ENCODE peak calls at places on chromosomes 2 and 18, in eight cellular contexts. C is endothelial cell of umbilical vein, L is vagina, X is PC-3, P is cardiac muscle cell, J is transverse colon, O is BJ, T is MG63. V is an unnamed sample. For H3K36me3, the result is how much of the 10 kb centered on the place peaks cover.

GRCh38 chr2:147352294-147352693 is 492.5 kb upstream of the ACVR2A start:
- DNase-seq in C (no peak), O (no peak), J (no peak), L (no peak), X (no peak), P (no peak), T (no peak), V (no peak)

GRCh38 chr2:54524236-54524991 is 68.3 kb downstream of the SPTBN1 start:
- DNase-seq in C (peak), T (no peak), J (no peak), L (no peak), X (peak), O (peak), P (peak), V (peak)

GRCh38 chr2:196249860-196250259 is 78.5 kb upstream of the STK17B start:
- DNase-seq in L (no peak), T (peak), J (peak), P (no peak), X (peak), C (no peak), O (no peak), V (no peak)

GRCh38 chr2:194870974-194871535 is 786.0 kb upstream of the SLC39A10 start:
- DNase-seq in O (no peak), L (no peak), J (no peak), T (no peak), C (no peak), P (no peak), X (no peak), V (no peak)

GRCh38 chr18:48940854-48941531 is 9.8 kb downstream of the SMAD7 start:
- DNase-seq in C (peak), T (no peak), L (no peak), X (no peak), P (no peak), J (peak), O (no peak), V (no peak)

GRCh38 chr2:11550302-11550701 is 16.5 kb downstream of the GREB1 start:
- DNase-seq in L (peak), P (no peak), X (no peak), C (no peak), O (no peak), T (no peak), J (no peak), V (no peak)

GRCh38 chr18:71370095-71370494 is 1081.2 kb downstream of the SOCS6 start:
- DNase-seq in O (no peak), X (no peak), J (no peak), P (no peak), T (no peak), L (no peak), C (no peak), V (no peak)

GRCh38 chr2:3116371-3116770 is 261.2 kb downstream of the EIPR1 start:
- DNase-seq in X (no peak), P (no peak), O (no peak), L (no peak), C (no peak), T (no peak), J (no peak), V (no peak)

GRCh38 chr2:226351711-226352110 is 447.9 kb downstream of the IRS1 start:
- DNase-seq in X (no peak), T (no peak), O (no peak), J (no peak), P (no peak), C (no peak), L (no peak), V (no peak)

GRCh38 chr2:69652206-69652605 is 8.7 kb upstream of the AAK1 start:
- DNase-seq in T (peak), J (no peak), C (no peak), P (no peak), L (no peak), X (peak), O (peak), V (peak)

GRCh38 chr2:127551221-127551930 is 15.9 kb downstream of the MYO7B start:
- DNase-seq in J (no peak), T (no peak), P (no peak), C (no peak), L (peak), O (no peak), X (no peak), V (no peak)

GRCh38 chr18:11488175-11488574 is 121.2 kb upstream of the SLC35G4 start:
- DNase-seq in T (peak), P (no peak), O (no peak), X (no peak), C (no peak), L (no peak), J (no peak), V (peak)

GRCh38 chr2:229032596-229033234 is 238.4 kb downstream of the PID1 start:
- DNase-seq in X (no peak), L (no peak), O (no peak), C (no peak), T (peak), J (no peak), P (no peak), V (no peak)

GRCh38 chr2:25358836-25359235 is 17.1 kb upstream of the DNMT3A start:
- DNase-seq in L (no peak), X (no peak), C (no peak), O (no peak), P (no peak), T (no peak), J (no peak), V (no peak)

GRCh38 chr2:218026676-218027425 is 24.1 kb upstream of the TNS1 start:
- DNase-seq in C (no peak), O (no peak), X (no peak), L (peak), P (no peak), J (no peak), T (no peak), V (no peak)

GRCh38 chr2:33526132-33526531 is 49.7 kb downstream of the RASGRP3 start:
- DNase-seq in X (no peak), J (no peak), L (no peak), P (no peak), C (peak), O (no peak), T (no peak), V (no peak)

GRCh38 chr2:232491139-232491780 is 3.6 kb upstream of the ECEL1 start:
- DNase-seq in L (no peak), O (no peak), T (no peak), C (no peak), P (no peak), J (no peak), X (no peak), V (no peak)

GRCh38 chr2:63424329-63425078 is 163.8 kb downstream of the WDPCP start:
- DNase-seq in O (no peak), P (no peak), T (no peak), C (peak), X (peak), L (no peak), J (no peak), V (peak)

DNA sequence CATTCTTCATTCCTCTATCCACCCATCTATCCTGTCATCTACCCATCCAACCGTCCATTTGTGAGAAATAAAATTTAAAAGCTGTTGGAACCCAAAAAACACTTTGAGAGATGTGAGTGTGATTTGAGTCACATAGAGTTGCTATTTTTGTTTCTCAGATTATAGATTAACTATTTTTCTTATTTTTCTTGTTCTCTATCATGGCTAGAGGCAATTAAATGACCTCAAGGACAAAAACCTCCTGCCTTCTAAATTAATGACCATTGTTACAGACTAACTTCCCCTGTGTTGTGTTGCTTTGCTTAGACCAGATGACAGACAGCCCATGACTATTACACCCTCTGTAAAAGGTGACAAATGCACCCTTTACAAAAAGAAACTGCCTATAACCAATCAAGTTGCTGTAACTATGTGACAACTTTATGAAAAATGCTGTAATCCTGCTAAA is 207.9 kb upstream of the CXCR4 start:
- DNase-seq in X (no peak), C (no peak), P (no peak), L (no peak), O (no peak), T (no peak), J (no peak), V (no peak)
- H3K36me3 ChIP-seq in X (under half), C (under half), P (under half), L (under half), O (under half), T (under half), J (under half), V (under half)

GRCh38 chr18:33580540-33580939 is 2.5 kb downstream of the ASXL3 start:
- DNase-seq in O (no peak), L (no peak), T (no peak), J (no peak), P (no peak), C (no peak), X (no peak), V (no peak)

GRCh38 chr18:33578371-33579146 is 540 bp downstream of the ASXL3 start:
- DNase-seq in C (no peak), L (no peak), O (no peak), T (peak), J (peak), P (peak), X (no peak), V (no peak)

GRCh38 chr18:33581816-33582215 is 3.8 kb downstream of the ASXL3 start:
- DNase-seq in T (no peak), L (no peak), P (peak), O (no peak), X (no peak), J (no peak), C (no peak), V (no peak)

GRCh38 chr18:33579147-33579867 is 1.3 kb downstream of the ASXL3 start:
- DNase-seq in J (peak), P (peak), O (no peak), C (peak), T (no peak), X (no peak), L (no peak), V (no peak)

DNA sequence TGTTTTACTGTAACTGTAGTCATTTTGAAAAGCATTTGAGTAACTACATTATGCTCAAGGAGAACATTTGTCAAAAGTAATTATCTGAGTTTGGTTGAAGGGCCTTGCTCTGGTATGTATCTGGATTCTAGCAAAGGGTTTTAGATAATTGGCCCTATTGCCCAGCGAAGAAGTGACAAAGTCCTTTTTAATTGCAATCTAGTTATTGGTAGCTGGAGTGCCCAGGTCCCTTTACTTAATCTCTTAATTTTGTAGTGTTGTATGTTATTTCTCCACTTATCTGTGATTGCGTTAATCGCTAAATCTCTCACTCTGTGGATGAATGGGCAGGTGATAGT is 1.8 kb downstream of the ASXL3 start:
- DNase-seq in P (no peak), C (no peak), T (no peak), X (no peak), L (no peak), O (no peak), J (no peak), V (no peak)
- H3K4me3 ChIP-seq in P (peak), C (no peak), T (no peak), X (no peak), L (peak), O (no peak), J (no peak), V (no peak)

GRCh38 chr2:38743672-38744398 is 7.3 kb downstream of the SRSF7 start:
- DNase-seq in P (no peak), L (no peak), C (no peak), O (no peak), T (no peak), J (no peak), X (no peak), V (no peak)

GRCh38 chr2:38740851-38741541 is 10.2 kb downstream of the SRSF7 start:
- DNase-seq in X (peak), P (peak), C (peak), J (no peak), O (no peak), L (no peak), T (no peak), V (no peak)

GRCh38 chr2:38744399-38744780 is 6.8 kb downstream of the SRSF7 start:
- DNase-seq in J (no peak), C (no peak), T (no peak), O (no peak), X (no peak), L (no peak), P (no peak), V (no peak)

GRCh38 chr2:38741542-38741852 is 9.7 kb downstream of the SRSF7 start:
- DNase-seq in C (no peak), X (no peak), J (no peak), T (no peak), L (no peak), P (no peak), O (no peak), V (no peak)

GRCh38 chr2:38742797-38743559 is 8.2 kb downstream of the SRSF7 start:
- DNase-seq in T (no peak), X (no peak), P (no peak), O (no peak), J (no peak), L (no peak), C (no peak), V (no peak)
- H3K36me3 ChIP-seq in T (half or more), X (half or more), P (under half), O (under half), J (under half), L (under half), C (under half), V (half or more)

GRCh38 chr2:35160871-35161270 is 1194.7 kb upstream of the CRIM1 start:
- DNase-seq in X (no peak), J (no peak), P (no peak), T (no peak), O (no peak), C (no peak), L (no peak), V (no peak)
- H3K4me3 ChIP-seq in X (no peak), J (no peak), P (no peak), T (no peak), O (no peak), C (no peak), L (no peak), V (no peak)

GRCh38 chr2:74429487-74430451 is 8.2 kb downstream of the WDR54 start:
- DNase-seq in T (peak), P (no peak), J (peak), O (no peak), X (no peak), C (no peak), L (no peak), V (no peak)
- H3K36me3 ChIP-seq in T (under half), P (under half), J (under half), O (under half), X (under half), C (under half), L (under half), V (under half)

GRCh38 chr2:105325389-105325963 is 4.1 kb downstream of the TGFBRAP1 start:
- DNase-seq in C (peak), X (peak), T (no peak), J (no peak), P (no peak), O (peak), L (no peak), V (peak)
- H3K4me3 ChIP-seq in C (no peak), X (no peak), T (no peak), J (no peak), P (no peak), O (no peak), L (no peak), V (no peak)

GRCh38 chr2:112108238-112108832 is 29.9 kb upstream of the FBLN7 start:
- DNase-seq in O (no peak), C (no peak), L (no peak), X (no peak), J (no peak), P (no peak), T (no peak), V (no peak)

GRCh38 chr2:112110966-112111365 is 27.2 kb upstream of the FBLN7 start:
- DNase-seq in P (no peak), L (no peak), X (no peak), T (no peak), C (no peak), J (no peak), O (no peak), V (no peak)

DNA sequence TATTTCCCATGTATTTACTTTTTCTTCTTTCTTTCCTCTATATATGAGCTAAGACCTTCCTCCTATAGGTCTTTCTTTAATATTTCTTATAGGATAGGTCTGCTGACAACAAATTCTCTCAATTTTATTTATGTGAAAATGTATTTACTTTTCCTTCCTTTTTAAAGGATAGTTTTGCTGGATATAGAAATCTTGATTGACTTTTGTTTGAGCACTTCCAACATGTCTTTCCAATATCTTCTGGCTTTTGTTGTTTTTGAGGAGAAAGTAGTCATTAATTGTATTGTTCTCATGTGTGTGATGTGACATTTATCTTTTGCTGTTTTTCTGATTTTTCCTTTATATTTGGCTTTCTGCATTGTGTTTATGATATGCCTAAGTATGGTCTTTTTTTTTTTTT is 28.9 kb upstream of the FBLN7 start:
- DNase-seq in X (no peak), P (no peak), L (no peak), C (no peak), T (no peak), O (no peak), J (no peak), V (no peak)
- H3K36me3 ChIP-seq in X (half or more), P (under half), L (half or more), C (under half), T (half or more), O (under half), J (half or more), V (half or more)

GRCh38 chr2:207161724-207162123 is 4.0 kb downstream of the KLF7 start:
- DNase-seq in O (no peak), T (peak), L (no peak), P (no peak), C (peak), J (no peak), X (peak), V (no peak)

GRCh38 chr2:207163815-207164747 is 1.7 kb downstream of the KLF7 start:
- DNase-seq in L (no peak), C (peak), O (no peak), X (peak), P (peak), T (peak), J (peak), V (no peak)

GRCh38 chr2:207163053-207163814 is 2.5 kb downstream of the KLF7 start:
- DNase-seq in T (peak), J (peak), L (no peak), C (peak), O (peak), X (peak), P (no peak), V (peak)

GRCh38 chr2:207161247-207161646 is 4.5 kb downstream of the KLF7 start:
- DNase-seq in J (no peak), P (no peak), X (no peak), C (no peak), L (no peak), T (peak), O (no peak), V (no peak)

GRCh38 chr2:207162319-207162718 is 3.4 kb downstream of the KLF7 start:
- DNase-seq in P (no peak), T (peak), X (no peak), C (peak), J (no peak), O (no peak), L (no peak), V (no peak)
- H3K4me3 ChIP-seq in P (no peak), T (peak), X (no peak), C (peak), J (no peak), O (peak), L (peak), V (peak)

GRCh38 chr2:172571245-172571644 is 15.4 kb downstream of the PDK1 start:
- DNase-seq in O (no peak), L (no peak), T (no peak), C (no peak), P (no peak), X (no peak), J (no peak), V (no peak)
- H3K36me3 ChIP-seq in O (under half), L (half or more), T (half or more), C (under half), P (half or more), X (half or more), J (under half), V (under half)

GRCh38 chr2:42057159-42057901 is 9.5 kb downstream of the PKDCC start:
- DNase-seq in L (no peak), X (no peak), O (no peak), C (no peak), J (no peak), P (no peak), T (no peak), V (no peak)
- H3K4me3 ChIP-seq in L (no peak), X (no peak), O (no peak), C (no peak), J (no peak), P (no peak), T (no peak), V (no peak)